ENCODE peak calls at places on chromosomes 16 and 17, in ten cellular contexts. D is fibroblast of mammary gland, W is AG10803, A is lung, R is right lobe of liver, B is body of pancreas, V is left ventricle myocardium inferior, T is psoas muscle, C is stomach, O is choroid plexus epithelial cell. I is an unnamed sample.

GRCh38 chr16:68368602-68368944 is 57.8 kb downstream of the PRMT7 start:
- DNase-seq in D (no peak), W (no peak), A (no peak), R (peak), B (no peak), V (no peak), T (no peak), C (no peak), O (no peak), I (no peak)

GRCh38 chr17:1906622-1907021 is 76.8 kb downstream of the RPA1 start:
- DNase-seq in D (no peak), W (no peak), A (no peak), R (no peak), B (no peak), V (no peak), T (no peak), C (no peak), O (peak), I (no peak)

GRCh38 chr17:44216674-44217073 is 2.8 kb downstream of the UBTF start:
- DNase-seq in D (no peak), W (no peak), A (no peak), R (no peak), B (no peak), V (no peak), T (no peak), C (no peak), O (no peak), I (no peak)

GRCh38 chr17:39663340-39663687 is 1.8 kb upstream of the TCAP start:
- DNase-seq in D (no peak), W (no peak), A (no peak), R (no peak), B (no peak), V (no peak), T (no peak), C (no peak), O (no peak), I (no peak)

GRCh38 chr17:57810740-57811632 is 38.9 kb downstream of the MRPS23 start:
- DNase-seq in D (peak), W (peak), A (no peak), R (no peak), B (peak), V (peak), T (peak), C (no peak), O (peak), I (no peak)

GRCh38 chr17:58575511-58575910 is 61.1 kb upstream of the MTMR4 start:
- DNase-seq in D (peak), W (peak), A (no peak), R (no peak), B (no peak), V (no peak), T (no peak), C (no peak), O (peak), I (peak)

GRCh38 chr17:74861554-74862107 is 1.9 kb upstream of the GRIN2C start:
- DNase-seq in D (no peak), W (no peak), A (no peak), R (no peak), B (no peak), V (no peak), T (no peak), C (no peak), O (no peak), I (no peak)

GRCh38 chr17:4901648-4902344 is 1.1 kb downstream of the CHRNE start:
- DNase-seq in D (no peak), W (no peak), A (no peak), R (peak), B (peak), V (peak), T (no peak), C (no peak), O (no peak), I (no peak)

GRCh38 chr17:74757931-74758845 is 9.8 kb downstream of the NHERF1 start:
- DNase-seq in D (no peak), W (no peak), A (no peak), R (peak), B (peak), V (peak), T (no peak), C (peak), O (peak), I (no peak)

GRCh38 chr17:82835122-82835521 is 4.7 kb downstream of the ZNF750 start:
- DNase-seq in D (no peak), W (no peak), A (no peak), R (peak), B (no peak), V (no peak), T (no peak), C (no peak), O (no peak), I (no peak)

GRCh38 chr16:719815-720506 is 985 bp upstream of the ANTKMT start:
- DNase-seq in D (no peak), W (no peak), A (no peak), R (no peak), B (no peak), V (no peak), T (no peak), C (no peak), O (no peak), I (no peak)

GRCh38 chr16:4183258-4184037 is 58.4 kb downstream of the SRL start:
- DNase-seq in D (peak), W (peak), A (peak), R (peak), B (peak), V (peak), T (peak), C (peak), O (peak), I (peak)

GRCh38 chr17:74770498-74771318 is 5.4 kb downstream of the NAT9 start:
- DNase-seq in D (peak), W (no peak), A (peak), R (peak), B (peak), V (peak), T (peak), C (peak), O (peak), I (no peak)

GRCh38 chr17:29772981-29773380 is 150.3 kb upstream of the CORO6 start:
- DNase-seq in D (no peak), W (no peak), A (no peak), R (no peak), B (no peak), V (no peak), T (no peak), C (no peak), O (no peak), I (no peak)
- TF ChIP-seq CTCF in D (no peak), W (no peak), A (no peak), R (no peak), B (no peak), V (no peak), T (no peak), C (no peak), O (no peak), I (no peak)

GRCh38 chr17:65558683-65559311 is 2.7 kb downstream of the AXIN2 start:
- DNase-seq in D (no peak), W (no peak), A (no peak), R (no peak), B (peak), V (no peak), T (no peak), C (no peak), O (no peak), I (no peak)

GRCh38 chr17:65560628-65561371 is 648 bp downstream of the AXIN2 start:
- DNase-seq in D (peak), W (peak), A (peak), R (peak), B (peak), V (peak), T (peak), C (peak), O (peak), I (peak)

GRCh38 chr17:65561394-65562205 is at the start of gene AXIN2:
- DNase-seq in D (peak), W (peak), A (peak), R (peak), B (peak), V (peak), T (peak), C (peak), O (peak), I (peak)

GRCh38 chr17:65559483-65559801 is 2.0 kb downstream of the AXIN2 start:
- DNase-seq in D (no peak), W (no peak), A (no peak), R (no peak), B (no peak), V (no peak), T (no peak), C (no peak), O (no peak), I (no peak)

DNA sequence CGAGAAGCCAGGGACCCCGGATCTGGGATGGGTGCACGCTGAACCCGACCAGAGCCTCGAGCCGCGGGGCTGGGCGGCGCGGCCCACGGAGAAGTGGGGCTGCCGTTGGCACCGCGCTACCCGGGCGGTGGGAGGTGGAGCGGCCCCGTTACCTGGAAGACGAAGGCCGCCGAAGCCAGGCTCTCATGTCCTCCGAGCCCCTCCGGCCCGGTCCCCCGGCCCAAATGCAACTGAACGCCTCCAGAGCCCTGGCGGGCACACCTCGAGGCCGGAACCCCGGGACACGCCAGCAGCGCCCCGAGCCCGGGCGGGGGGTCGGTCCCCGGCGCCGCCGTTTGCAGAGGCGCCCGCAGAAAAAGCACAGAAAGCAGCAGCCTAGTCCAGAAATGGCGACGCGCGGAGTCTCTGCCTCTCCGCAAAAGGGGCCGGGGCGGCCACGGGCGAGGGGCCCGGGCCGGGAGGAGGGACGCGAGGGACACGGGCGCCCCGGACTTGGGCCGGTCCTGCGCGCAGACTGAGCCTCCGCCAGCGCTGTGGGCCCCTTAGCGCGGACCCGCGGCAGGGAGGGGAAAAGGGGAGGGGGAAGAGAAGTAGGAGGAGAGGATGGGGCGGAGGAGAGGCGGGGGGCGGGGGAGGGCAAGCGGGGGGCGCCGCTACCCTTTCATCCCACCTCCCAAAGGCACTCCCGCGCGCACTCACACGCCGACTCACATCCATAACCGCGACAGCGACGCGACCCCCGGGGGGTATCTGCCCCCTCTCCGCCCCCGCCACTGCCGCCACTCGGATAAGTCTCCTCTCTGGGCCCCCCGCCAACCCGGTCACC is 1.4 kb downstream of the AXIN2 start:
- DNase-seq in D (no peak), W (no peak), A (no peak), R (peak), B (peak), V (peak), T (peak), C (peak), O (no peak), I (no peak)
- H3K4me3 ChIP-seq in D (peak), W (peak), A (peak), R (peak), B (peak), V (no peak), T (no peak), C (peak), O (peak), I (peak)

GRCh38 chr16:31189412-31189778 is 9.5 kb downstream of the FUS start:
- DNase-seq in D (no peak), W (no peak), A (no peak), R (no peak), B (no peak), V (no peak), T (no peak), C (no peak), O (no peak), I (no peak)
- TF ChIP-seq CTCF in D (no peak), W (no peak), A (no peak), R (no peak), B (no peak), V (no peak), T (no peak), C (no peak), O (no peak), I (no peak)

GRCh38 chr17:12020595-12021590 is at the start of gene MAP2K4:
- DNase-seq in D (peak), W (peak), A (peak), R (peak), B (peak), V (peak), T (peak), C (peak), O (peak), I (peak)

GRCh38 chr17:12021604-12022003 is 927 bp downstream of the MAP2K4 start:
- DNase-seq in D (no peak), W (no peak), A (no peak), R (no peak), B (no peak), V (no peak), T (no peak), C (no peak), O (no peak), I (no peak)

GRCh38 chr17:12024332-12024731 is 3.7 kb downstream of the MAP2K4 start:
- DNase-seq in D (peak), W (peak), A (no peak), R (no peak), B (no peak), V (no peak), T (no peak), C (no peak), O (peak), I (no peak)

GRCh38 chr17:12027658-12028057 is 7.0 kb downstream of the MAP2K4 start:
- DNase-seq in D (no peak), W (no peak), A (no peak), R (no peak), B (no peak), V (no peak), T (no peak), C (no peak), O (no peak), I (no peak)

DNA sequence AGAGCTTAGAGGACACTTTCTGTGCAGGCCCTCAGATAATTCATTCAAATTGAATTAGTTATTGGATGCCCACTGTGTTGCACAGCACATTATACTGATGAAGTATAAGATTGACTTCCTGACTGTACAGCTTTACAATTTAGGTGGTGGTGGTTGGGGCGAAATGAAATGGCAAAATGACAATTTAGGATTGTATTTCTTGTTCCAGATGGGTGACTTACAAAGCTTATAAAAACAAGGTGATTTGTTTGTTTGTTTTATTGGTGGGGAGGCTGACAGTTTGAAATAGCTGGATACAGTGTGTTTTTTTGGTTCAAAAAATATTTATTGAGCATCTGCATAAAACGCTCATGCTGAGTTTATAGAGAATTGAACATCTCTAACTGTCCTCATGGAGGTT is 1.6 kb downstream of the MAP2K4 start:
- DNase-seq in D (no peak), W (no peak), A (no peak), R (no peak), B (no peak), V (no peak), T (no peak), C (no peak), O (no peak), I (no peak)
- H3K4me3 ChIP-seq in D (no peak), W (peak), A (no peak), R (no peak), B (no peak), V (peak), T (peak), C (no peak), O (no peak), I (no peak)

GRCh38 chr17:12053552-12053951 is 32.9 kb downstream of the MAP2K4 start:
- DNase-seq in D (no peak), W (no peak), A (no peak), R (no peak), B (no peak), V (no peak), T (no peak), C (no peak), O (peak), I (no peak)
- TF ChIP-seq CTCF in D (no peak), W (no peak), A (no peak), R (no peak), B (no peak), V (no peak), T (no peak), C (no peak), O (no peak), I (no peak)

GRCh38 chr16:58518083-58518979 is 3.0 kb downstream of the SETD6 start:
- DNase-seq in D (no peak), W (no peak), A (no peak), R (no peak), B (no peak), V (no peak), T (no peak), C (no peak), O (no peak), I (no peak)

GRCh38 chr16:58516768-58517107 is 1.4 kb downstream of the SETD6 start:
- DNase-seq in D (no peak), W (no peak), A (no peak), R (no peak), B (no peak), V (no peak), T (no peak), C (no peak), O (no peak), I (no peak)

GRCh38 chr16:58515871-58516767 is 802 bp downstream of the SETD6 start:
- DNase-seq in D (no peak), W (no peak), A (no peak), R (peak), B (peak), V (no peak), T (peak), C (peak), O (no peak), I (no peak)

GRCh38 chr16:58519707-58520106 is 4.4 kb downstream of the SETD6 start:
- DNase-seq in D (no peak), W (no peak), A (no peak), R (no peak), B (no peak), V (no peak), T (no peak), C (no peak), O (no peak), I (no peak)

DNA sequence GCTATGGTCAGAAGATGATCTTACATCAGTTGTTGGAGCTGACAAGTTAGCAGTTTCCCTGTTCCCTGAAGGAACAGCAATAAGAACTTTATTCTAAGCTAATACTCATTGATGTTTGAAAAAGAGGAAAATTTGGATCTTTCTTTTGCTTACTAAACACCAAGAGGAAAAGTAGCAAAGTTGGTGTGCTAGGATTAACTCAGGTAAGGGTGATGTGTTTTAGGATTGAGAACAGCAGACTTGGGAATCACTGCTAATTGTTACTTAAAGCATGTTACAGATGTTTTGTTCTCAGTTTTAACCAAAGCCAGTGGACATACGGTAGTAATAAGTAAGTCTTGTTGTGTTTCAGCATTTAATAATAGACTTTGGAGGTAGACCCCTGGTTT is 3.7 kb downstream of the SETD6 start:
- DNase-seq in D (no peak), W (no peak), A (no peak), R (no peak), B (no peak), V (no peak), T (no peak), C (no peak), O (no peak), I (no peak)
- H3K4me3 ChIP-seq in D (no peak), W (no peak), A (no peak), R (no peak), B (no peak), V (no peak), T (no peak), C (no peak), O (no peak), I (no peak)

GRCh38 chr17:72516772-72517399 is 396.1 kb downstream of the SOX9 start:
- DNase-seq in D (peak), W (peak), A (no peak), R (peak), B (peak), V (no peak), T (no peak), C (no peak), O (peak), I (no peak)
- TF ChIP-seq CTCF in D (no peak), W (no peak), A (no peak), R (no peak), B (no peak), V (no peak), T (no peak), C (no peak), O (no peak), I (no peak)

I was measured in AG09309.